ENCODE peak calls at places on chromosomes 7 and 10, in four cellular contexts. A is left ventricle myocardium inferior, R is psoas muscle, Q is endodermal cell. F is an unnamed sample.

GRCh38 chr7:77244222-77244934 is 44.8 kb upstream of the FGL2 start:
- DNase-seq in A (no peak), R (no peak), Q (no peak), F (no peak)

GRCh38 chr10:33618196-33618595 is 283.7 kb upstream of the NRP1 start:
- DNase-seq in A (no peak), R (no peak), Q (no peak), F (no peak)

GRCh38 chr7:41573017-41573416 is 129.9 kb downstream of the INHBA start:
- DNase-seq in A (no peak), R (no peak), Q (no peak), F (no peak)

GRCh38 chr10:72084094-72084459 is 4.3 kb downstream of the SPOCK2 start:
- DNase-seq in A (no peak), R (no peak), Q (no peak), F (no peak)

GRCh38 chr10:99914236-99914635 is 95.5 kb downstream of the DNMBP start:
- DNase-seq in A (no peak), R (no peak), Q (peak; percentile 71), F (no peak)

GRCh38 chr7:131235489-131236317 is 92.0 kb upstream of the MKLN1 start:
- DNase-seq in A (no peak), R (no peak), Q (peak; percentile 57), F (no peak)

GRCh38 chr7:68146970-68147369 is 1150.3 kb downstream of the TYW1 start:
- DNase-seq in A (no peak), R (no peak), Q (no peak), F (no peak)

GRCh38 chr7:33276325-33276724 is 147.0 kb downstream of the BBS9 start:
- DNase-seq in A (no peak), R (no peak), Q (no peak), F (no peak)

GRCh38 chr7:22295402-22296264 is 61.3 kb downstream of the RAPGEF5 start:
- DNase-seq in A (no peak), R (no peak), Q (no peak), F (no peak)

GRCh38 chr10:42112331-42113157 is 525.8 kb downstream of the ZNF33B start:
- DNase-seq in A (no peak), R (no peak), Q (no peak), F (no peak)

GRCh38 chr7:95794917-95795515 is 22.7 kb downstream of the DYNC1I1 start:
- DNase-seq in A (no peak), R (no peak), Q (peak; percentile 63), F (no peak)

GRCh38 chr10:26438534-26439269 is 561 bp downstream of the APBB1IP start:
- DNase-seq in A (peak; percentile 34), R (peak; percentile 53), Q (peak; percentile 70), F (peak; percentile 45)

GRCh38 chr10:114856544-114857287 is 35.1 kb downstream of the FHIP2A start:
- DNase-seq in A (no peak), R (no peak), Q (no peak), F (no peak)

GRCh38 chr7:137146012-137146455 is 197.5 kb downstream of the PTN start:
- DNase-seq in A (no peak), R (no peak), Q (no peak), F (no peak)

GRCh38 chr7:82527831-82528230 is 84.3 kb upstream of the CACNA2D1 start:
- DNase-seq in A (no peak), R (no peak), Q (no peak), F (no peak)

GRCh38 chr7:40199076-40199802 is 64.4 kb downstream of the SUGCT start:
- DNase-seq in A (no peak), R (no peak), Q (no peak), F (no peak)

GRCh38 chr10:29470355-29470705 is 164.4 kb downstream of the SVIL start:
- DNase-seq in A (peak; percentile 35), R (no peak), Q (peak; percentile 91), F (peak; percentile 42)

GRCh38 chr10:33143160-33143728 is 185.2 kb upstream of the ITGB1 start:
- DNase-seq in A (no peak), R (no peak), Q (no peak), F (no peak)

GRCh38 chr7:151410405-151411390 is 860 bp upstream of the WDR86 start:
- DNase-seq in A (no peak), R (no peak), Q (peak; percentile 86), F (no peak)

GRCh38 chr10:110805292-110805691 is 66.4 kb upstream of the PDCD4 start:
- DNase-seq in A (no peak), R (no peak), Q (no peak), F (no peak)

GRCh38 chr7:80386686-80387085 is 125.2 kb downstream of the GNAT3 start:
- DNase-seq in A (no peak), R (no peak), Q (no peak), F (no peak)

GRCh38 chr10:71269301-71270288 is 49.5 kb upstream of the SLC29A3 start:
- DNase-seq in A (peak; percentile 52), R (no peak), Q (peak; percentile 92), F (peak; percentile 37)

GRCh38 chr7:141706394-141707064 is 1.6 kb upstream of the WEE2 start:
- DNase-seq in A (no peak), R (no peak), Q (no peak), F (no peak)

GRCh38 chr7:87886875-87887274 is 10.6 kb downstream of the DBF4 start:
- DNase-seq in A (no peak), R (no peak), Q (no peak), F (no peak)

GRCh38 chr10:4868357-4868657 is 42.3 kb downstream of the AKR1E2 start:
- DNase-seq in A (no peak), R (no peak), Q (no peak), F (no peak)

GRCh38 chr7:43937444-43937843 is 11.2 kb downstream of the UBE2D4 start:
- DNase-seq in A (no peak), R (no peak), Q (no peak), F (no peak)

GRCh38 chr10:28242560-28243204 is 60.2 kb downstream of the MPP7 start:
- DNase-seq in A (no peak), R (no peak), Q (no peak), F (no peak)

GRCh38 chr10:101062231-101063161 is 707 bp downstream of the KAZALD1 start:
- DNase-seq in A (peak; percentile 60), R (peak; percentile 56), Q (peak; percentile 93), F (peak; percentile 50)

GRCh38 chr10:112461029-112461887 is 14.2 kb downstream of the VTI1A start:
- DNase-seq in A (no peak), R (no peak), Q (no peak), F (no peak)

GRCh38 chr7:98653601-98654310 is 36.7 kb downstream of the NPTX2 start:
- DNase-seq in A (no peak), R (no peak), Q (no peak), F (no peak)

GRCh38 chr7:151327022-151327421 is 14.6 kb upstream of the NUB1 start:
- DNase-seq in A (no peak), R (no peak), Q (no peak), F (no peak)

GRCh38 chr10:57098146-57098545 is 737.1 kb upstream of the ZWINT start:
- DNase-seq in A (no peak), R (no peak), Q (no peak), F (no peak)

GRCh38 chr10:3781458-3782098 is 3.4 kb downstream of the KLF6 start:
- DNase-seq in A (peak; percentile 54), R (peak; percentile 68), Q (peak; percentile 67), F (peak; percentile 57)
- H3K27ac ChIP-seq in A (peak overlapping the region; percentile 99), R (peak overlapping the region; percentile 100), Q (no peak overlapping the region), F (peak overlapping the region; percentile 100)

DNA sequence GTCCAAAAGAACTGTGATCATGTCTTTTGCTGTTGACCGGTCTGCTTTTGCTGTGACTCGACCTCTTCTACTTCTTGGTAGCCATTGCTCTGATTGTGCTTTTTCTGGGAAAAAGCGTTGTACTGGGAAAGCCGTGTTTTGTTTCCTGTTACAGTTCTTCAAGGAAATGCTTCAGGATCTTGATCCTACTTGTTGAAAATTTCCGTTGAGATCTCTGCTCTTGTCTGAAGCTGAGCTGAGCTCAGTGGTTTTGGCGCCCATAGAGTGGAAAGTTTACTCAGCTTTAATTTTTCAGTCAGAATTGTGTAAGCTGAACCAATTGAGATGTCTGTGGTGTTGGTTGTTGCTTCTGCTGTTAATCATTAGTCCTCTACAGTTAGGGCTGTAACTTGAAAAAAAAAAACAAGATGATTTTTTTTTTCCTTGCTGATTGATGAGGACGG is 302.2 kb downstream of the CCDC3 start:
- DNase-seq in A (no peak), R (no peak), Q (no peak), F (no peak)
- H3K4me3 ChIP-seq in A (no peak overlapping the region), R (no peak overlapping the region), Q (no peak overlapping the region), F (no peak overlapping the region)

GRCh38 chr7:64887756-64888508 is 15.1 kb upstream of the ZNF273 start:
- DNase-seq in A (no peak), R (no peak), Q (peak; percentile 85), F (peak; percentile 31)
- TF ChIP-seq CTCF in A (peak; percentile 59), R (peak; percentile 39), Q (peak; percentile 88), F (peak; percentile 54)

DNA sequence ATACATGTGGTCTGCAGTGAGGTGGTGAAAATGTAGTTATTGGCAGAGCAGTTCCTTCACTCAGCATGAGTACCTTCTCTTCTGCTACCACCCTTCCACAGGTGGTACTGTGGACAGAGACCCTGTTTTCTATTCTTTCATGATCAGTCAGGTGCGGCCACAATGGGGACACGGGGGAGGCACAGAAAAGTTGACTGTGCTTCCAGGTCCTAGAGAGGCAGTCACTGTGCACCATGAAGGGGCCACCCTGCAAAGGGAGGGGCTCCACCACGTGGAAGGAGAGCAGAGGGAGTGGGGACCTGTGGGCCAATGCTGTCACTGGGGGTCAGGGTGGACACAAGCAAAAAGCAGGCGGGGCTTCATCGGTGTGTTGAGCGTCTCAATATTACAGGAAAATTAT is 3.6 kb upstream of the LANCL2 start:
- DNase-seq in A (no peak), R (no peak), Q (no peak), F (no peak)
- H3K27ac ChIP-seq in A (no peak overlapping the region), R (no peak overlapping the region), Q (no peak overlapping the region), F (no peak overlapping the region)